ENCODE peak calls at places on chromosomes 16 and 17, in five cellular contexts. I is T-helper 2 cell treated with Interferon-gamma antibody and Interleukin-4, amounts not matched to agents 5 μg/mL and 100 μg/mL, for 36 hours; J is DMS79; K is NB4; E is ovary. M is an unnamed sample.

GRCh38 chr17:37717627-37718382 is 27.1 kb downstream of the HNF1B start:
- DNase-seq in E (no peak), K (no peak), J (peak; percentile 84), I (no peak), M (no peak)

GRCh38 chr17:76573096-76573495 is 12.6 kb downstream of the ST6GALNAC2 start:
- DNase-seq in J (no peak), K (no peak), E (no peak), I (no peak), M (no peak)

GRCh38 chr17:41322264-41322902 is 6.9 kb upstream of the KRTAP17-1 start:
- DNase-seq in J (no peak), I (no peak), E (no peak), K (peak; percentile 39), M (peak; percentile 49)

GRCh38 chr17:33099252-33099651 is 107.6 kb downstream of the SPACA3 start:
- DNase-seq in J (no peak), K (no peak), I (no peak), E (no peak), M (no peak)

GRCh38 chr17:78725448-78726021 is 56.5 kb downstream of the CYTH1 start:
- DNase-seq in K (no peak), J (no peak), E (no peak), I (no peak), M (peak; percentile 63)

GRCh38 chr17:81727324-81728031 is 15.4 kb downstream of the SLC25A10 start:
- DNase-seq in I (no peak), J (no peak), K (no peak), E (no peak), M (no peak)

GRCh38 chr17:58447039-58447975 is 30.0 kb upstream of the RNF43 start:
- DNase-seq in I (peak; percentile 68), K (peak; percentile 89), J (peak; percentile 17), E (no peak), M (peak; percentile 72)

GRCh38 chr16:69566437-69567030 is 768 bp downstream of the NFAT5 start:
- DNase-seq in E (peak; percentile 73), I (peak; percentile 27), K (peak; percentile 70), J (no peak), M (peak; percentile 77)

GRCh38 chr16:31009894-31010293 is 544 bp downstream of the STX1B start:
- DNase-seq in E (no peak), K (no peak), I (no peak), J (no peak), M (no peak)

GRCh38 chr17:64655704-64656103 is 6.4 kb downstream of the SMURF2 start:
- DNase-seq in J (no peak), E (no peak), K (no peak), I (no peak), M (no peak)

GRCh38 chr16:84357191-84357651 is 11.1 kb upstream of the ATP2C2 start:
- DNase-seq in K (peak; percentile 97), I (peak; percentile 63), E (no peak), J (no peak), M (no peak)

GRCh38 chr17:38735161-38735997 is 5.2 kb downstream of the CISD3 start:
- DNase-seq in J (no peak), K (peak; percentile 65), E (peak; percentile 76), I (no peak), M (peak; percentile 90)

GRCh38 chr16:2934450-2934849 is 22.7 kb downstream of the FLYWCH1 start:
- DNase-seq in I (no peak), K (peak; percentile 26), E (no peak), J (no peak), M (no peak)

GRCh38 chr17:9924735-9925191 is 19.7 kb upstream of the RCVRN start:
- DNase-seq in J (no peak), K (peak; percentile 80), I (no peak), E (peak; percentile 32), M (peak; percentile 78)